ENCODE peak calls at places on chromosomes 16 and 17, in ten cellular contexts. V is left cardiac atrium; B is heart left ventricle; R is A549; D is gastroesophageal sphincter; G is activated B cell treated with CpG ODN at 0.5 μM for 24 hours; U is right lobe of liver; J is CD4-positive, CD25-positive, alpha-beta regulatory T cell; O is left ventricle myocardium superior; E is heart right ventricle. C is an unnamed sample.

GRCh38 chr16:3038256-3038655 is 1.5 kb upstream of the BICDL2 start:
- ATAC-seq in V (no peak), B (no peak), R (no peak), D (no peak), G (no peak), U (peak), J (no peak), O (no peak), E (no peak), C (no peak)

GRCh38 chr17:74295625-74296547 is 21.9 kb downstream of the DNAI2 start:
- ATAC-seq in V (peak), B (peak), R (peak), D (no peak), G (no peak), U (no peak), J (no peak), O (peak), E (peak), C (no peak)

GRCh38 chr16:21986692-21987246 is 14.1 kb downstream of the PDZD9 start:
- ATAC-seq in V (peak), B (no peak), R (no peak), D (no peak), G (no peak), U (no peak), J (no peak), O (peak), E (peak), C (no peak)

GRCh38 chr16:4515611-4516233 is 22.9 kb downstream of the CDIP1 start:
- ATAC-seq in V (peak), B (peak), R (no peak), D (peak), G (peak), U (peak), J (peak), O (no peak), E (no peak), C (peak)

GRCh38 chr16:66357523-66357928 is 9.0 kb upstream of the CDH5 start:
- ATAC-seq in V (peak), B (peak), R (peak), D (peak), G (no peak), U (peak), J (no peak), O (peak), E (no peak), C (peak)

GRCh38 chr16:31427441-31428276 is 501 bp downstream of the COX6A2 start:
- ATAC-seq in V (peak), B (peak), R (no peak), D (peak), G (peak), U (peak), J (peak), O (peak), E (peak), C (peak)

GRCh38 chr17:77233635-77234334 is 93.0 kb downstream of the SEC14L1 start:
- ATAC-seq in V (peak), B (peak), R (peak), D (no peak), G (peak), U (no peak), J (no peak), O (peak), E (no peak), C (peak)

GRCh38 chr17:17742133-17742621 is 60.9 kb downstream of the RAI1 start:
- ATAC-seq in V (no peak), B (no peak), R (no peak), D (no peak), G (no peak), U (no peak), J (no peak), O (no peak), E (no peak), C (no peak)

GRCh38 chr17:81808778-81809555 is 5.0 kb downstream of the GCGR start:
- ATAC-seq in V (no peak), B (no peak), R (peak), D (no peak), G (peak), U (no peak), J (no peak), O (no peak), E (no peak), C (peak)

GRCh38 chr16:1196494-1196893 is 28.6 kb downstream of the TPSG1 start:
- ATAC-seq in V (no peak), B (no peak), R (no peak), D (no peak), G (no peak), U (no peak), J (no peak), O (no peak), E (no peak), C (no peak)

GRCh38 chr17:68572138-68572842 is 28.9 kb downstream of the FAM20A start:
- ATAC-seq in V (no peak), B (no peak), R (no peak), D (no peak), G (no peak), U (peak), J (no peak), O (no peak), E (no peak), C (no peak)

C was measured in activated T-helper 17 cell treated with anti-CD3 and anti-CD28 coated beads, Interleukin-2, amount 50 U/mL, for 72 hours.